ENCODE peak calls at places on chromosomes 4 and X, in eight cellular contexts. G is anterior cingulate cortex; Y is C1 segment of cervical spinal cord; X is stimulated activated CD4-positive, alpha-beta T cell treated with anti-CD3 and anti-CD28 coated beads, Interleukin-2, amount 100 ng/mL, for 24 hours; A is ecto neural progenitor cell; D is activated naive CD4-positive, alpha-beta T cell treated with anti-CD3 and anti-CD28 coated beads, Interleukin-2, amount 50 U/mL, for 16 hours; L is DMS79 treated with DMSO at 0.1 percent for 48 hours; Q is Right ventricle myocardium superior. J is an unnamed sample.

GRCh38 chr4:88350786-88351185 is 27.9 kb upstream of the HERC6 start:
- DNase-seq in L (no peak), G (no peak), X (no peak), Y (no peak), Q (no peak), D (no peak), A (no peak), J (no peak)

GRCh38 chrX:829145-829544 is 198.6 kb downstream of the SHOX start:
- DNase-seq in G (no peak), A (no peak), D (no peak), Y (no peak), X (no peak), Q (no peak), L (no peak), J (no peak)

GRCh38 chr4:6894528-6895498 is 14.8 kb upstream of the TBC1D14 start:
- DNase-seq in X (no peak), D (no peak), Y (no peak), G (no peak), L (no peak), Q (no peak), A (no peak), J (no peak)

GRCh38 chr4:3045500-3045850 is 28.9 kb downstream of the HTT-AS start:
- DNase-seq in Y (no peak), L (no peak), A (no peak), D (peak; percentile 33), G (no peak), Q (peak; percentile 79), X (peak; percentile 58), J (no peak)

GRCh38 chr4:87423313-87424031 is 1.1 kb downstream of the NUDT9 start:
- DNase-seq in L (peak; percentile 55), G (no peak), Q (no peak), Y (no peak), A (no peak), D (no peak), X (no peak), J (no peak)

GRCh38 chrX:41922125-41922521 is 1.2 kb downstream of the CASK start:
- DNase-seq in L (peak; percentile 4), Y (peak; percentile 2), Q (no peak), D (peak; percentile 22), A (no peak), X (peak; percentile 32), G (no peak), J (no peak)

GRCh38 chr4:151678048-151678853 is 82.6 kb downstream of the GATB start:
- DNase-seq in G (no peak), D (no peak), L (no peak), Y (no peak), A (no peak), X (no peak), Q (no peak), J (no peak)

GRCh38 chrX:72392042-72392441 is 86.3 kb upstream of the CITED1 start:
- DNase-seq in X (no peak), L (no peak), A (no peak), Q (no peak), Y (no peak), D (no peak), G (no peak), J (no peak)

GRCh38 chrX:122572461-122572860 is 611.6 kb upstream of the GRIA3 start:
- DNase-seq in G (no peak), D (no peak), Q (no peak), Y (no peak), X (no peak), A (no peak), L (no peak), J (no peak)

GRCh38 chr4:158042591-158043030 is 130.2 kb downstream of the GASK1B start:
- DNase-seq in Y (no peak), D (no peak), X (no peak), G (no peak), L (no peak), Q (no peak), A (no peak), J (peak; percentile 15)

GRCh38 chr4:52142816-52143215 is 91.7 kb downstream of the SPATA18 start:
- DNase-seq in L (no peak), Q (no peak), X (no peak), G (no peak), D (no peak), Y (no peak), A (no peak), J (no peak)

GRCh38 chr4:92253550-92253949 is 50.2 kb upstream of the GRID2 start:
- DNase-seq in Q (no peak), Y (no peak), X (no peak), D (no peak), L (no peak), G (no peak), A (no peak), J (no peak)

GRCh38 chr4:20030108-20030507 is 221.6 kb upstream of the SLIT2 start:
- DNase-seq in Q (no peak), X (no peak), G (no peak), L (no peak), A (no peak), Y (no peak), D (no peak), J (no peak)

GRCh38 chr4:3666263-3666662 is 99.9 kb upstream of the ADRA2C start:
- DNase-seq in Y (no peak), L (no peak), Q (no peak), X (no peak), A (no peak), D (no peak), G (no peak), J (no peak)

GRCh38 chr4:24001486-24001885 is 111.6 kb upstream of the PPARGC1A start:
- DNase-seq in X (no peak), D (no peak), Y (no peak), L (no peak), A (no peak), Q (no peak), G (no peak), J (no peak)

GRCh38 chr4:85370400-85371032 is 104.4 kb upstream of the ARHGAP24 start:
- DNase-seq in Y (no peak), G (no peak), D (no peak), L (no peak), Q (no peak), A (peak; percentile 62), X (peak; percentile 2), J (no peak)

GRCh38 chr4:40573593-40574311 is 55.9 kb downstream of the RBM47 start:
- DNase-seq in A (no peak), Y (no peak), G (no peak), Q (no peak), X (no peak), D (no peak), L (no peak), J (no peak)

GRCh38 chrX:65985922-65986588 is 53.8 kb downstream of the VSIG4 start:
- DNase-seq in D (peak; percentile 55), Y (no peak), Q (no peak), X (peak; percentile 39), A (peak; percentile 39), G (peak; percentile 1), L (no peak), J (peak; percentile 3)

GRCh38 chr4:152385551-152385950 is 150.3 kb downstream of the FBXW7 start:
- DNase-seq in G (no peak), Y (no peak), A (no peak), L (no peak), D (no peak), Q (no peak), X (no peak), J (no peak)

GRCh38 chr4:57104706-57105560 is 5.3 kb downstream of the IGFBP7 start:
- DNase-seq in D (no peak), Q (no peak), L (no peak), X (no peak), A (no peak), G (no peak), Y (no peak), J (no peak)

GRCh38 chr4:122117743-122118142 is 34.4 kb upstream of the BLTP1 start:
- DNase-seq in G (no peak), Y (no peak), L (no peak), X (no peak), A (no peak), D (no peak), Q (no peak), J (peak; percentile 15)

GRCh38 chr4:81472249-81473085 is 760 bp upstream of the RASGEF1B start:
- DNase-seq in Y (no peak), X (peak; percentile 19), A (no peak), G (peak; percentile 70), L (peak; percentile 59), Q (peak; percentile 47), D (peak; percentile 56), J (no peak)